ENCODE peak calls at places on chromosome 7, in seven cellular contexts. L is H1, P is esophagus squamous epithelium, A is sigmoid colon, F is suprapubic skin, T is breast epithelium, B is gastrocnemius medialis. Y is an unnamed sample.

GRCh38 chr7:17103170-17103569 is 195.3 kb upstream of the AHR start:
- DNase-seq in L (no peak), P (no peak), A (no peak), F (no peak), T (no peak), B (no peak), Y (no peak)

GRCh38 chr7:69358163-69358821 is 240.0 kb upstream of the AUTS2 start:
- DNase-seq in L (no peak), P (no peak), A (no peak), F (no peak), T (no peak), B (no peak), Y (no peak)

GRCh38 chr7:39745320-39745719 is 121.9 kb downstream of the RALA start:
- DNase-seq in L (no peak), P (no peak), A (no peak), F (no peak), T (no peak), B (no peak), Y (no peak)

GRCh38 chr7:90520484-90520883 is 51.0 kb downstream of the PTTG1IP2 start:
- DNase-seq in L (no peak), P (no peak), A (no peak), F (no peak), T (no peak), B (no peak), Y (no peak)

GRCh38 chr7:124996778-124997177 is 67.2 kb upstream of the POT1 start:
- DNase-seq in L (no peak), P (no peak), A (no peak), F (no peak), T (no peak), B (no peak), Y (no peak)

GRCh38 chr7:95549818-95550529 is 46.3 kb downstream of the PDK4 start:
- DNase-seq in L (no peak), P (peak; percentile 31), A (peak; percentile 99), F (peak; percentile 97), T (peak; percentile 86), B (peak; percentile 98), Y (peak; percentile 69)

GRCh38 chr7:46522354-46522906 is 601.4 kb upstream of the IGFBP3 start:
- DNase-seq in L (no peak), P (no peak), A (no peak), F (no peak), T (no peak), B (no peak), Y (no peak)

GRCh38 chr7:68512466-68512865 is 1085.8 kb upstream of the AUTS2 start:
- DNase-seq in L (no peak), P (no peak), A (no peak), F (no peak), T (no peak), B (no peak), Y (no peak)

GRCh38 chr7:144941127-144941526 is 105.3 kb upstream of the TPK1 start:
- DNase-seq in L (peak; percentile 50), P (no peak), A (no peak), F (no peak), T (no peak), B (no peak), Y (no peak)

GRCh38 chr7:40804477-40805215 is 669.8 kb downstream of the SUGCT start:
- DNase-seq in L (no peak), P (no peak), A (no peak), F (no peak), T (no peak), B (no peak), Y (no peak)

GRCh38 chr7:130418306-130418705 is 22.5 kb downstream of the CEP41 start:
- DNase-seq in L (no peak), P (no peak), A (no peak), F (no peak), T (no peak), B (no peak), Y (no peak)
- H3K27ac ChIP-seq in L (no peak overlapping the region), P (peak overlapping the region; percentile 3), A (no peak overlapping the region), F (no peak overlapping the region), T (peak overlapping the region; percentile 45), B (no peak overlapping the region), Y (no peak overlapping the region)

GRCh38 chr7:94004024-94004945 is at the start of gene BET1:
- DNase-seq in L (peak; percentile 93), P (peak; percentile 78), A (peak; percentile 97), F (peak; percentile 94), T (peak; percentile 88), B (peak; percentile 92), Y (peak; percentile 94)
- TF ChIP-seq POLR2A in L (peak; percentile 72), P (peak; percentile 73), A (peak; percentile 52), F (peak; percentile 7), T (peak; percentile 51), B (peak; percentile 50), Y (peak; percentile 47)

DNA sequence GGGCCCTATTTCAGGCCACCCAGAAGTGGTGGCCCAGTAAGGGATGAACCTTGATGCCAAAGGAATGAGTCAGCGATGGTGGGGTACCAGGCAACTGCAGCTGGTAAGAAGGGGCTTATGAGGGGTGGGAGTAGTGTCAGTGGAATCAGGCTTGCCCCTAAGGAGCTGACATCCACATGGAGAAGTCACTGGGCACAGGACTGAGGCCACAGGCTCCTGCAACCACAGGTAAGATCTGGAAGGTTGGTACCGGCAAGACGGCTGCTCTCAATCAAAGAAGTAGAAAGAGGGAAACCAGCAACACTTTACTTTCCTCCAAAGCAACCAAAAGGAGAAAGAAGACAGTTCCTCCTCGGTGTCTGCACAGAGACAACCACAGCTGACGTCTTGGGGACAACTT is 2.5 kb downstream of the GCK start:
- DNase-seq in L (no peak), P (no peak), A (no peak), F (no peak), T (no peak), B (no peak), Y (no peak)
- H3K27ac ChIP-seq in L (no peak overlapping the region), P (no peak overlapping the region), A (no peak overlapping the region), F (no peak overlapping the region), T (no peak overlapping the region), B (no peak overlapping the region), Y (no peak overlapping the region)

DNA sequence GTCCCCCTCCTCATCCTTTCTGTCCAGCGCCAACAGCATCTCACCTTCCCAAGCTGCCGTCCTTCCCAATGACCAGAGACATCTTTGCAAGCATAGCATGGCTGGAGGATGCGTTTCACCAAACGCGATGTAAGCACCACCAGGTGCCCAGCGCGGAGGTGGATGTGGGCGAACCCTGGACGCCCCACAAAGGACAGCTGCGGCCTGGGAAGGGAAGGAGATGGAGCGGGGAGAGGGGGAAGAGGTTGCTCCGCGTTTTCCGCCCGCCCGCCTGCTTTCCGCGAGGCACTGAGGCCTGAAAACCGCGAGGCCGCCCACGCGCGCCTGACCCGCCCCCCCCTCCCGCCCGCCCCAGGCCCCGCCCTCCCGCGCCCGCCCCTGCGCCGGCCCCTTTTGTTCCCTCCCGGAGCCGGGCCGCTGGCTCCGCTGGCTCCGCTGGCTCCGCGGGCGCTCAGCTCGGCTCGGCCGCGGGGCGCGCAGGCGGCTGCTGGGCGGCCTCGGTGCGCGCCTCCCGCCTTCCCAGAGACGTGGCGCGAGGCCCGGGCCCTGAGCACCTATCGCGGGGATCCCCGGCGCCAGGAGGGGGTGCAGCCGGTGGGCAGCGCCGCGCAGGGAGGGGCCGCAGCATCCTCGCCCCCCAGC is at the start of gene CLIP2:
- DNase-seq in L (peak; percentile 82), P (no peak), A (peak; percentile 88), F (peak; percentile 85), T (peak; percentile 75), B (peak; percentile 63), Y (peak; percentile 86)
- TF ChIP-seq POLR2A in L (no peak), P (peak; percentile 69), A (no peak), F (no peak), T (no peak), B (peak; percentile 51), Y (peak; percentile 56)

GRCh38 chr7:132783824-132784223 is 207.6 kb upstream of the PLXNA4 start:
- DNase-seq in L (peak; percentile 31), P (no peak), A (no peak), F (no peak), T (no peak), B (no peak), Y (no peak)
- H3K27ac ChIP-seq in L (no peak overlapping the region), P (no peak overlapping the region), A (no peak overlapping the region), F (no peak overlapping the region), T (no peak overlapping the region), B (no peak overlapping the region), Y (no peak overlapping the region)

DNA sequence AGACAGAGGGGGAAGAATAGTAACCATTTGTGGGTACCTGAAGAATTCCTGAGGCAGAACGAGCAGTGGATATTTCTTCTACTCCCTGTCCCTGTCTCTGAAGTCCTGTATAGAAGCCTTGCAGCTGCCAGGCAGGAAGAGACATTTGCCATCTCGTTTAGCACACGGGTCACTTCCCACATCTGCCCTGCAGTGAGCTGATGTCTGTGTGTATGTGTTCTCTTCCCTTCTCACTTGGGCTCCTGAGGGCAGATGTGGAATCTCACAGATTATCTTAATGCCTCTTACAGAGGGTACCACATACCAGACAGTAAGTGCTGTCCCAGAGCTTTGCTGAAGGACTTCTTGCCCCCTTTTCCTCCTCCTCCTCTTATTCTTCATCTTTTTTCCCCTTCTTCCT is 14.1 kb upstream of the TRPV6 start:
- DNase-seq in L (no peak), P (no peak), A (no peak), F (peak; percentile 6), T (no peak), B (no peak), Y (no peak)
- TF ChIP-seq POLR2A in L (no peak), P (no peak), A (no peak), F (no peak), T (no peak), B (no peak), Y (no peak)

GRCh38 chr7:28660132-28660531 is 247.8 kb downstream of the CREB5 start:
- DNase-seq in L (no peak), P (no peak), A (no peak), F (no peak), T (no peak), B (no peak), Y (no peak)

GRCh38 chr7:28658392-28658791 is 246.1 kb downstream of the CREB5 start:
- DNase-seq in L (no peak), P (no peak), A (no peak), F (no peak), T (no peak), B (no peak), Y (no peak)

GRCh38 chr7:28666144-28666543 is 253.8 kb downstream of the CREB5 start:
- DNase-seq in L (no peak), P (no peak), A (no peak), F (no peak), T (no peak), B (no peak), Y (no peak)

GRCh38 chr7:28662236-28662635 is 249.9 kb downstream of the CREB5 start:
- DNase-seq in L (no peak), P (no peak), A (no peak), F (no peak), T (no peak), B (no peak), Y (no peak)

GRCh38 chr7:28661826-28662225 is 249.5 kb downstream of the CREB5 start:
- DNase-seq in L (no peak), P (no peak), A (no peak), F (no peak), T (no peak), B (no peak), Y (no peak)
- H3K27ac ChIP-seq in L (no peak overlapping the region), P (no peak overlapping the region), A (no peak overlapping the region), F (no peak overlapping the region), T (no peak overlapping the region), B (no peak overlapping the region), Y (no peak overlapping the region)

DNA sequence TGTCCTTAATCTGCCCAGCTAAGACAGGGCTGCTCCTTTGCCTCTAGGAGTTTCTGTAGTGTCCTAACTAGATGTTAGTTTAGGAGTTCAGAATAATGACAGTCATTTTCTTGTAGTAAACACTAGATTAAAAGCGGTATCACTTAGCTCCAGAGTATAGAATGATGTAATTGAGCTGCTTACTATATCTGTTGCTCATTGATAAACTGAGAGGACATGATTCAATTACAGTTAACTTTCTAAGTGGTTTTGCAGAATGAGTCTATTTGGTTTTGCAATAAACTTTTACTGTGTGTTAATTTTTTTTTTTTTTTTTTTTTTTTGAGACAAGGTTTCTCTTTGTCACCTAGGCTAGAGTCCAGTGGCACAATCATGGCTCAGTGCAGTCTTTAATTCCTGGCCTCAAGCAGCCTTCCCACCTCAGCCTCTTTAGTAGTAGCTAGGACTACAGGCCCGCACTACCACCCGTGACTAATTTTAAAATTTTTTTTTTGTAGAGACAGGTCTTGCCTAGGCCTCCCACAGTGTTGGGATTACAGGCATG is 1.8 kb downstream of the STMP1 start:
- DNase-seq in L (no peak), P (no peak), A (no peak), F (no peak), T (no peak), B (no peak), Y (no peak)
- TF ChIP-seq POLR2A in L (no peak), P (no peak), A (no peak), F (no peak), T (no peak), B (no peak), Y (no peak)

Y was measured in right lobe of liver.